ENCODE peak calls at places on chromosomes 13 and 19, in eight cellular contexts. N, S, O, E, K, Y, U and Q are unnamed samples.

GRCh38 chr19:53545271-53546065 is 7.5 kb downstream of the ZNF331 start:
- DNase-seq in O (no peak), S (peak), N (no peak), U (peak), Y (no peak), E (no peak), K (peak), Q (no peak)

GRCh38 chr13:39254606-39255005 is 216.3 kb downstream of the NHLRC3 start:
- DNase-seq in E (no peak), Y (no peak), O (no peak), U (no peak), S (no peak), N (no peak), K (no peak), Q (no peak)

GRCh38 chr19:17205237-17206140 is 9.7 kb upstream of the USE1 start:
- DNase-seq in K (peak), Y (peak), U (peak), E (peak), O (no peak), N (peak), S (peak), Q (no peak)

GRCh38 chr13:51583469-51583874 is 790 bp upstream of the WDFY2 start:
- DNase-seq in O (no peak), Y (no peak), K (no peak), S (no peak), U (no peak), N (no peak), E (no peak), Q (no peak)

GRCh38 chr13:24254151-24254810 is 55.1 kb upstream of the C1QTNF9 start:
- DNase-seq in N (no peak), K (peak), S (no peak), O (no peak), Y (no peak), E (no peak), U (peak), Q (no peak)

GRCh38 chr19:50728084-50728737 is 5.0 kb downstream of the CLEC11A start:
- DNase-seq in K (peak), S (no peak), Y (peak), U (peak), O (no peak), N (no peak), E (peak), Q (peak)

GRCh38 chr13:31878955-31879354 is 139.6 kb downstream of the RXFP2 start:
- DNase-seq in O (no peak), S (no peak), E (no peak), K (no peak), Y (no peak), U (no peak), N (no peak), Q (no peak)

GRCh38 chr19:49696865-49697264 is 5.9 kb downstream of the CPT1C start:
- DNase-seq in U (no peak), E (no peak), O (no peak), N (no peak), Y (no peak), S (no peak), K (no peak), Q (no peak)

GRCh38 chr19:2811221-2811722 is 8.4 kb upstream of the ZNF554 start:
- DNase-seq in Y (no peak), K (no peak), O (no peak), N (no peak), S (no peak), U (no peak), E (peak), Q (no peak)

GRCh38 chr13:60396783-60397692 is at the start of gene TDRD3:
- DNase-seq in U (peak), K (peak), N (peak), E (peak), S (peak), Y (peak), O (peak), Q (no peak)

GRCh38 chr19:52648336-52648990 is 10.3 kb upstream of the ZNF83 start:
- DNase-seq in O (no peak), Y (no peak), N (no peak), U (peak), S (no peak), E (no peak), K (no peak), Q (no peak)

GRCh38 chr13:107271226-107271625 is 703.3 kb upstream of the ARGLU1 start:
- DNase-seq in E (no peak), Y (no peak), N (no peak), O (no peak), S (peak), U (peak), K (no peak), Q (peak)

GRCh38 chr19:10113592-10113963 is 2.1 kb downstream of the P2RY11 start:
- DNase-seq in E (no peak), U (no peak), S (no peak), O (no peak), K (no peak), N (no peak), Y (no peak), Q (no peak)

GRCh38 chr13:45242070-45242469 is 41.2 kb upstream of the KCTD4 start:
- DNase-seq in O (peak), Y (no peak), K (no peak), E (no peak), S (peak), U (peak), N (peak), Q (no peak)

GRCh38 chr13:28327761-28328607 is 166.9 kb downstream of the FLT1 start:
- DNase-seq in U (no peak), S (no peak), Y (no peak), K (no peak), O (no peak), N (no peak), E (no peak), Q (no peak)

GRCh38 chr19:55927991-55928390 is 4.1 kb downstream of the NLRP13 start:
- DNase-seq in S (no peak), E (no peak), Y (no peak), U (no peak), O (no peak), N (no peak), K (no peak), Q (no peak)

GRCh38 chr13:48578516-48579166 is 45.8 kb upstream of the RCBTB2 start:
- DNase-seq in E (no peak), O (no peak), S (no peak), U (no peak), Y (no peak), K (no peak), N (no peak), Q (no peak)

GRCh38 chr19:31284621-31285020 is 64.6 kb downstream of the TSHZ3 start:
- DNase-seq in O (no peak), N (no peak), E (no peak), K (no peak), U (no peak), S (no peak), Y (no peak), Q (no peak)

GRCh38 chr19:33302974-33303790 is 848 bp upstream of the CEBPA start:
- DNase-seq in E (no peak), Y (peak), O (peak), S (peak), K (no peak), U (peak), N (peak), Q (no peak)

GRCh38 chr19:12939292-12939606 is 840 bp downstream of the CALR start:
- DNase-seq in O (no peak), U (peak), S (no peak), Y (no peak), E (no peak), N (no peak), K (no peak), Q (no peak)

GRCh38 chr19:48858984-48859710 is 9.3 kb downstream of the PLEKHA4 start:
- DNase-seq in U (no peak), E (peak), K (peak), Y (no peak), N (no peak), O (no peak), S (no peak), Q (no peak)

GRCh38 chr19:33499671-33500506 is 21.7 kb downstream of the PEPD start:
- DNase-seq in E (no peak), S (no peak), U (no peak), N (no peak), O (no peak), Y (no peak), K (no peak), Q (no peak)

GRCh38 chr19:51702103-51702753 is 9.1 kb downstream of the SPACA6 start:
- DNase-seq in Y (no peak), E (peak), U (peak), K (peak), S (no peak), O (peak), N (peak), Q (no peak)

GRCh38 chr19:5803752-5804515 is 933 bp upstream of the NRTN start:
- DNase-seq in N (peak), U (peak), Y (peak), O (peak), K (peak), S (peak), E (peak), Q (no peak)

GRCh38 chr19:16205205-16206045 is 7.7 kb downstream of the AP1M1 start:
- DNase-seq in N (no peak), E (no peak), O (no peak), K (no peak), Y (no peak), U (no peak), S (no peak), Q (no peak)

GRCh38 chr19:4086336-4086953 is 19.7 kb upstream of the ZBTB7A start:
- DNase-seq in E (peak), K (no peak), Y (no peak), N (peak), O (no peak), S (no peak), U (no peak), Q (no peak)

GRCh38 chr13:31968473-31968872 is 63.1 kb upstream of the FRY start:
- DNase-seq in S (no peak), K (no peak), U (no peak), N (peak), E (peak), Y (no peak), O (no peak), Q (no peak)

GRCh38 chr13:21670006-21670882 is 629 bp upstream of the FGF9 start:
- DNase-seq in S (no peak), K (peak), O (no peak), U (peak), Y (peak), N (peak), E (peak), Q (no peak)

GRCh38 chr19:7848779-7849457 is 18.9 kb downstream of the EVI5L start:
- DNase-seq in S (no peak), O (no peak), K (no peak), E (no peak), U (no peak), N (no peak), Y (no peak), Q (no peak)

GRCh38 chr13:101749584-101749983 is 297.1 kb downstream of the ITGBL1 start:
- DNase-seq in O (no peak), E (no peak), S (no peak), K (no peak), Y (no peak), U (no peak), N (no peak), Q (no peak)

GRCh38 chr13:80242728-80243427 is 98.0 kb downstream of the SPRY2 start:
- DNase-seq in S (no peak), E (no peak), U (no peak), K (no peak), O (no peak), Y (no peak), N (no peak), Q (no peak)

GRCh38 chr13:92573467-92574057 is 653.0 kb upstream of the GPC6 start:
- DNase-seq in U (peak), S (no peak), Y (peak), N (peak), O (no peak), E (no peak), K (no peak), Q (no peak)